ENCODE peak calls at places on chromosomes 3 and 15, in four cellular contexts. Z is aorta, A is H9, X is left ventricle myocardium inferior. L is an unnamed sample.

GRCh38 chr3:42652611-42653302 is 740 bp upstream of the ZBTB47 start:
- DNase-seq in Z (peak; percentile 85), A (peak; percentile 58), X (peak; percentile 66), L (peak; percentile 59)

GRCh38 chr3:124951511-124952390 is 17.2 kb upstream of the MUC13 start:
- DNase-seq in A (no peak), X (no peak), Z (no peak), L (no peak)

GRCh38 chr3:3739345-3740060 is 59.7 kb upstream of the LRRN1 start:
- DNase-seq in Z (no peak), A (no peak), X (no peak), L (no peak)

GRCh38 chr3:167716920-167717319 is 17.8 kb downstream of the PDCD10 start:
- DNase-seq in Z (no peak), A (no peak), X (no peak), L (no peak)

GRCh38 chr15:73273181-73274002 is 95.4 kb downstream of the HCN4 start:
- DNase-seq in A (peak; percentile 66), Z (no peak), X (no peak), L (peak; percentile 43)

GRCh38 chr3:188298585-188298984 is 144.6 kb downstream of the LPP start:
- DNase-seq in X (no peak), Z (no peak), A (no peak), L (no peak)

GRCh38 chr15:33098082-33099058 is 96.1 kb downstream of the FMN1 start:
- DNase-seq in Z (no peak), X (no peak), A (no peak), L (no peak)

GRCh38 chr3:10380906-10381795 is 60.2 kb upstream of the SEC13 start:
- DNase-seq in Z (no peak), X (no peak), A (no peak), L (no peak)

GRCh38 chr3:70737656-70738309 is 425.3 kb upstream of the MDFIC2 start:
- DNase-seq in X (no peak), A (no peak), Z (no peak), L (no peak)

GRCh38 chr3:172145287-172145686 is 105.9 kb downstream of the FNDC3B start:
- DNase-seq in Z (no peak), A (no peak), X (no peak), L (no peak)

GRCh38 chr15:86197770-86198169 is 118.1 kb downstream of the AGBL1 start:
- DNase-seq in X (no peak), A (no peak), Z (no peak), L (no peak)

GRCh38 chr3:49019941-49020334 is 1.6 kb upstream of the DALRD3 start:
- DNase-seq in X (no peak), A (no peak), Z (no peak), L (no peak)

GRCh38 chr3:49018707-49019006 is 277 bp upstream of the DALRD3 start:
- DNase-seq in Z (no peak), A (no peak), X (no peak), L (no peak)

GRCh38 chr3:49021213-49021812 is 608 bp upstream of the NDUFAF3 start:
- DNase-seq in Z (peak; percentile 100), A (peak; percentile 98), X (peak; percentile 100), L (peak; percentile 99)

GRCh38 chr3:49021813-49022720 is at the start of gene NDUFAF3:
- DNase-seq in X (peak; percentile 94), A (peak; percentile 95), Z (peak; percentile 96), L (peak; percentile 95)

GRCh38 chr3:49020335-49021212 is 1.3 kb upstream of the NDUFAF3 start:
- DNase-seq in X (peak; percentile 62), Z (peak; percentile 81), A (no peak), L (peak; percentile 70)
- H3K27me3 ChIP-seq in X (no peaks in the 10 kb centered on the region), Z (peaks cover 1% of the 10 kb centered on the region), A (no peaks in the 10 kb centered on the region), L (no peaks in the 10 kb centered on the region)

DNA sequence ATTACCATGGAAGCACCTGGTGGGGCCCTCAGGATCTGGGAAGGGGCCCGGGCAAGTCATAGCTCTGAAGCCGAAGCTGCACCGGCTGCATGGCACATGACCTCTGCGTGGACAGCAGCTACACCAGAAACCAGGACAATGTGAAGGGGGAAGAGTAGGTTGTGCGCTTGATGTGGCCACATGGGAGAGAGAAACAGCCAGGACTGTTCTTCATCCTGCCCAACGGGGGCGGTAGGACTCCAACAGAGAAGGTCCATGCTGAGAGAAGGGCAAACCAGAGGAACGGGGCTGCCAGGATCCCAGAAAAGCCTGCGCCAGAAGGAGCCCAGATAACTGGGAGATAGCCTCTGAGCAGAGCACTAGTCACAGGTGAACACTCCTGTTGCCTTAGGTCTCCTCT is 54.9 kb upstream of the PRR20G start:
- DNase-seq in A (peak; percentile 64), Z (no peak), X (no peak), L (no peak)
- H3K27me3 ChIP-seq in A (no peaks in the 10 kb centered on the region), Z (peaks cover 3% of the 10 kb centered on the region), X (peaks cover 98% of the 10 kb centered on the region), L (no peaks in the 10 kb centered on the region)

GRCh38 chr15:52784799-52785671 is 5.1 kb downstream of the ONECUT1 start:
- DNase-seq in X (no peak), A (peak; percentile 49), Z (no peak), L (no peak)

GRCh38 chr15:52780172-52780980 is 9.8 kb downstream of the ONECUT1 start:
- DNase-seq in Z (peak; percentile 58), A (peak; percentile 55), X (peak; percentile 55), L (peak; percentile 53)

GRCh38 chr15:52783929-52784798 is 6.0 kb downstream of the ONECUT1 start:
- DNase-seq in Z (no peak), X (no peak), A (peak; percentile 80), L (no peak)

GRCh38 chr15:52783191-52783829 is 6.8 kb downstream of the ONECUT1 start:
- DNase-seq in A (peak; percentile 91), X (no peak), Z (peak; percentile 55), L (no peak)

GRCh38 chr15:52782514-52782913 is 7.6 kb downstream of the ONECUT1 start:
- DNase-seq in A (no peak), Z (no peak), X (no peak), L (no peak)
- H3K27me3 ChIP-seq in A (peaks cover 33% of the 10 kb centered on the region), Z (no peaks in the 10 kb centered on the region), X (peaks cover 100% of the 10 kb centered on the region), L (no peaks in the 10 kb centered on the region)

GRCh38 chr3:192620300-192620699 is 107.0 kb downstream of the FGF12 start:
- DNase-seq in A (no peak), Z (no peak), X (no peak), L (no peak)
- H3K27me3 ChIP-seq in A (no peaks in the 10 kb centered on the region), Z (no peaks in the 10 kb centered on the region), X (no peaks in the 10 kb centered on the region), L (no peaks in the 10 kb centered on the region)

DNA sequence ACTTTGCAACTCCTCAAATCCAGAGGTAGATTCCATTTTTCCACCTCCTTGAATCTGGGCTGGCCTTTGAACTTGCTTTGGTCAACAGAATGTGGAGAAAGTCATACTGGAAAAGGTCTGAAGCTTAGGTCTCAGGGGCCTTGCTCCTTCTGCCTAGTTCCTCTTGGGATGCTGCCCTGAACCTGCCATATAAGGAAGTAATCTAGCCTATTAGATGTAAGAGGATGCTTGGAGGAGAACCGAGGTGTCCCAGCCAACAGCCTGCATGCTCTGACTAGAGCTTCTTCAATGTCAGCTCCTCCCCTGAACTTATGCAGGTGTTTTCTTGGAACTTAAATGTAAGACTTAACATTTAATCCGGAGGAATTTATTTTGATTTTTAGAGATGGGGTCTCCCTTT is 2.0 kb upstream of the TMED3 start:
- DNase-seq in A (no peak), Z (no peak), X (no peak), L (no peak)
- H3K27me3 ChIP-seq in A (no peaks in the 10 kb centered on the region), Z (no peaks in the 10 kb centered on the region), X (peaks cover 60% of the 10 kb centered on the region), L (no peaks in the 10 kb centered on the region)

L was measured in ovary.